ENCODE peak calls at places on chromosomes 16 and 17, in nine cellular contexts. I is upper lobe of right lung, J is PC-3, T is neuronal stem cell, L is A549, V is thoracic aorta, E is Peyer's patch, Q is adrenal gland, S is tibial nerve. H is an unnamed sample.

GRCh38 chr17:79621151-79621940 is 10.5 kb upstream of the RBFOX3 start:
- DNase-seq in V (no peak), S (no peak), J (no peak), L (no peak), E (peak), Q (peak), I (peak), T (no peak), H (peak)

GRCh38 chr16:23801387-23801786 is 34.4 kb upstream of the PRKCB start:
- DNase-seq in Q (peak), S (peak), V (peak), L (peak), J (peak), T (peak), I (peak), E (peak), H (peak)

GRCh38 chr16:9012848-9013507 is 49.3 kb upstream of the USP7 start:
- DNase-seq in V (no peak), J (no peak), I (no peak), L (no peak), T (peak), E (no peak), Q (no peak), S (no peak), H (no peak)

GRCh38 chr16:15961060-15961511 is 11.7 kb downstream of the ABCC1 start:
- DNase-seq in Q (no peak), J (no peak), L (no peak), S (no peak), T (no peak), E (no peak), I (no peak), V (no peak), H (no peak)

GRCh38 chr16:27244363-27244755 is 24.2 kb downstream of the NSMCE1 start:
- DNase-seq in V (no peak), J (no peak), Q (peak), T (no peak), L (no peak), S (no peak), I (peak), E (no peak), H (no peak)

GRCh38 chr17:82370471-82371332 is 863 bp upstream of the UTS2R start:
- DNase-seq in S (no peak), Q (no peak), I (no peak), L (no peak), V (no peak), E (peak), T (no peak), J (peak), H (no peak)

GRCh38 chr16:12582696-12583095 is 221.0 kb downstream of the CPPED1 start:
- DNase-seq in E (peak), I (no peak), L (no peak), T (no peak), J (no peak), S (no peak), Q (no peak), V (no peak), H (no peak)

GRCh38 chr16:14405611-14406537 is 224.2 kb downstream of the PARN start:
- DNase-seq in S (no peak), J (peak), V (no peak), Q (no peak), I (no peak), L (peak), T (peak), E (peak), H (peak)

GRCh38 chr16:14186954-14187306 is 115.8 kb downstream of the MRTFB start:
- DNase-seq in T (no peak), I (no peak), E (no peak), L (no peak), S (no peak), V (no peak), Q (no peak), J (no peak), H (no peak)

DNA sequence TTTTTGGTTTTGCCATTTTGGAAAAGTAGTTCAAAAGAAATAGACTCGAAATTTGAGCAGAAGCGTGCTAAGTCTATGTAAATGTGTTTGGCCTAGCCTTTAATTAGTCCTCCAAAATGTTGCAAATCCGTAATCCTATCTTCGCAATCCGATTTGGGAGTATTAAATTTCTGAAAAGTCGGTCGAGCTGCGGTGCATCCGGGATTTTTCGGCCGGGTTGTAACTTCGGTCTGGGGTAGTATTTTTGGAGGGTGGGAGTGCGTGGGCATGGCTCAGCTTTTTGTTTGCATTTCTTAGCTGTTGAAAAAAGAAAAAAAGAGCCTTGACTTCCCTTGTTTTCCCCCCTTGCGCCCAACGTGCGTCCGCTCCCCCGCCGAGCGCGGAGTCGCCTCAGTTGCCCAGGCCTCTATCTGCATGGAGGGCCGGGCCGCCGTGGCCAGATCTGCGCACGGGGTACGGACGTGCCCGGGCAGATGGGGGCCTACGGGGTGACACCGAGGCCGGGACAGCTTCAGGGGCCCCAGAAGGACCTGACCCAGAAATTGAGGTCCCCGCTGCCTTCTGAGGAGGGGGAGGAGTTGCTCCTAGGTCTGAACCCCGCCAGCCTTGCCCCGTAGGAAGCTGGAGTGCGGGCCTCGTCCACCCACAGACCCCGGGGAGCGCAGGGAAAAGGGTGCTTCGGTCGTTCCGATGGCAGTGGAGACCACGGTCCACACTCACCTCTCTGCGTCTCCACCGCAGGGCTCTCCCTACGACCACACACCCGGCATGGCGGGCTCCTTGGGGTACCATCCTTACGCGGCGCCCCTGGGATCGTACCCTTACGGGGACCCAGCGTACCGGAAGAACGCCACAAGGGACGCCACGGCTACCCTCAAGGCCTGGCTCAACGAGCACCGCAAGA is 1.3 kb downstream of the IRX5 start:
- DNase-seq in I (peak), Q (no peak), E (no peak), T (no peak), V (no peak), S (no peak), L (no peak), J (no peak), H (no peak)
- H3K4me3 ChIP-seq in I (peak), Q (peak), E (no peak), T (peak), V (peak), S (peak), L (peak), J (no peak), H (peak)

GRCh38 chr17:17119106-17119505 is 76.8 kb downstream of the MPRIP start:
- DNase-seq in T (no peak), S (no peak), L (no peak), I (no peak), V (no peak), J (no peak), Q (peak), E (no peak), H (no peak)
- H3K27ac ChIP-seq in T (no peak), S (peak), L (peak), I (peak), V (peak), J (peak), Q (peak), E (peak), H (peak)

GRCh38 chr17:4537451-4538235 is 17.5 kb downstream of the MYBBP1A start:
- DNase-seq in I (no peak), Q (no peak), E (no peak), L (no peak), V (no peak), J (no peak), T (no peak), S (no peak), H (no peak)

GRCh38 chr17:4536259-4536741 is 18.9 kb downstream of the MYBBP1A start:
- DNase-seq in T (no peak), Q (no peak), J (no peak), V (no peak), I (no peak), S (no peak), L (no peak), E (no peak), H (no peak)

GRCh38 chr17:4538236-4539002 is 16.8 kb downstream of the MYBBP1A start:
- DNase-seq in E (no peak), S (no peak), V (no peak), Q (no peak), I (no peak), L (no peak), J (no peak), T (no peak), H (no peak)

GRCh38 chr17:4535667-4536258 is 19.4 kb downstream of the MYBBP1A start:
- DNase-seq in T (no peak), S (no peak), L (no peak), E (no peak), I (no peak), Q (no peak), J (no peak), V (no peak), H (no peak)

DNA sequence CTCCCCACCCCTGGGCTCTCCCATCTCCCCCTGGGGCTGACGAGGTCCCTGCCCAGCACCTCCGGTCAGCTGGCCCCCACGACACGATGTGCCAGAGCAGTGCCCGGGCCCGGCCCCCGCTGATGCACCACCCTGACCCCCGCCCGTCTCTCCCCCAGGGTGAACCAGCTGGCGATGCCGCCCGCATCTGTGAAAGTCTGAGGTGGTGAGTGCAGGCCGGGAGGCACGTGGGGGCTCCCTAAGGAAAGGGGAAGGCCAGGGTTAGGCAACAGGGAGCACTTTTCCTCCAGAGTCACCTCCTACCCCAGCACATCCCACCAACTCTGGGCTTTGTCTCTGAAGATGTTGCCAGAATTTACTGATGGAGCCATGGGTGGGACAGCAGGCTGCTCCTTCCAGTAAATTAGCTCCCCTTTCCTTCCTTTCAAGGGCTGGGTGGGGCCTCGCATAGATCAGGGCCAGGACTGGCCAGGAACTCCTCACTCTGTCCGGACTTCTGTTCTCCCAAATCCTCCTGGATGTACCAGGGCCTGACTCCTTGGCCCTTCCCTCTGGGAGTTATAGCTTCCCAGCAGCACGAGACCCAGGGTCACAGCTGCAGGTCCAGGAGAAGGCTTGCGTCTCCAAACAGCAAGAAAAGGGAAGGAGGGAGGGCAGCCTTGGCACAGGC is 18.3 kb downstream of the MYBBP1A start:
- DNase-seq in E (no peak), S (no peak), J (no peak), T (no peak), I (no peak), V (no peak), Q (no peak), L (no peak), H (no peak)
- H3K4me3 ChIP-seq in E (no peak), S (no peak), J (no peak), T (no peak), I (no peak), V (peak), Q (no peak), L (no peak), H (peak)

GRCh38 chr17:19948100-19948943 is 29.3 kb downstream of the AKAP10 start:
- DNase-seq in V (no peak), E (no peak), J (no peak), I (no peak), T (no peak), Q (no peak), S (no peak), L (peak), H (no peak)
- H3K27ac ChIP-seq in V (no peak), E (no peak), J (no peak), I (no peak), T (peak), Q (no peak), S (no peak), L (peak), H (no peak)